ENCODE peak calls at places on chromosomes 16 and 17, in four cellular contexts. One of them, this sample, is unnamed.

GRCh38 chr16:73268311-73268997 is 220.5 kb upstream of the ZFHX3 start:
- DNase-seq in AG10803: peak
- DNase-seq in GM06990: no peak
- DNase-seq in neural progenitor cell: peak
- DNase-seq in this sample: no peak

GRCh38 chr16:31182391-31182790 is 2.5 kb downstream of the FUS start:
- DNase-seq in AG10803: no peak
- DNase-seq in GM06990: no peak
- DNase-seq in neural progenitor cell: no peak
- DNase-seq in this sample: no peak

GRCh38 chr17:76492250-76492988 is 8.8 kb downstream of the RHBDF2 start:
- DNase-seq in AG10803: no peak
- DNase-seq in GM06990: peak
- DNase-seq in neural progenitor cell: no peak
- DNase-seq in this sample: no peak

GRCh38 chr16:27365142-27366089 is 36.6 kb upstream of the IL21R start:
- DNase-seq in AG10803: peak
- DNase-seq in GM06990: no peak
- DNase-seq in neural progenitor cell: no peak
- DNase-seq in this sample: no peak

GRCh38 chr17:31678431-31678830 is 180.6 kb downstream of the COPRS start:
- DNase-seq in AG10803: peak
- DNase-seq in GM06990: no peak
- DNase-seq in neural progenitor cell: no peak
- DNase-seq in this sample: no peak

GRCh38 chr17:79930786-79931516 is 91.7 kb upstream of the CBX4 start:
- DNase-seq in AG10803: no peak
- DNase-seq in GM06990: no peak
- DNase-seq in neural progenitor cell: peak
- DNase-seq in this sample: no peak

GRCh38 chr17:44828919-44829557 is 1.0 kb downstream of the GJC1 start:
- DNase-seq in AG10803: peak
- DNase-seq in GM06990: no peak
- DNase-seq in neural progenitor cell: no peak
- DNase-seq in this sample: no peak

GRCh38 chr17:70886648-70887047 is 717.3 kb downstream of the KCNJ2 start:
- DNase-seq in AG10803: peak
- DNase-seq in GM06990: no peak
- DNase-seq in neural progenitor cell: no peak
- DNase-seq in this sample: no peak

GRCh38 chr17:64786337-64786736 is 124.2 kb upstream of the SMURF2 start:
- DNase-seq in AG10803: no peak
- DNase-seq in GM06990: no peak
- DNase-seq in neural progenitor cell: no peak
- DNase-seq in this sample: no peak

GRCh38 chr17:9079461-9080103 is 58.3 kb downstream of the NTN1 start:
- DNase-seq in AG10803: no peak
- DNase-seq in GM06990: no peak
- DNase-seq in neural progenitor cell: no peak
- DNase-seq in this sample: no peak

GRCh38 chr17:45299311-45299710 is 17.5 kb downstream of the MAP3K14 start:
- DNase-seq in AG10803: no peak
- DNase-seq in GM06990: no peak
- DNase-seq in neural progenitor cell: peak
- DNase-seq in this sample: no peak

DNA sequence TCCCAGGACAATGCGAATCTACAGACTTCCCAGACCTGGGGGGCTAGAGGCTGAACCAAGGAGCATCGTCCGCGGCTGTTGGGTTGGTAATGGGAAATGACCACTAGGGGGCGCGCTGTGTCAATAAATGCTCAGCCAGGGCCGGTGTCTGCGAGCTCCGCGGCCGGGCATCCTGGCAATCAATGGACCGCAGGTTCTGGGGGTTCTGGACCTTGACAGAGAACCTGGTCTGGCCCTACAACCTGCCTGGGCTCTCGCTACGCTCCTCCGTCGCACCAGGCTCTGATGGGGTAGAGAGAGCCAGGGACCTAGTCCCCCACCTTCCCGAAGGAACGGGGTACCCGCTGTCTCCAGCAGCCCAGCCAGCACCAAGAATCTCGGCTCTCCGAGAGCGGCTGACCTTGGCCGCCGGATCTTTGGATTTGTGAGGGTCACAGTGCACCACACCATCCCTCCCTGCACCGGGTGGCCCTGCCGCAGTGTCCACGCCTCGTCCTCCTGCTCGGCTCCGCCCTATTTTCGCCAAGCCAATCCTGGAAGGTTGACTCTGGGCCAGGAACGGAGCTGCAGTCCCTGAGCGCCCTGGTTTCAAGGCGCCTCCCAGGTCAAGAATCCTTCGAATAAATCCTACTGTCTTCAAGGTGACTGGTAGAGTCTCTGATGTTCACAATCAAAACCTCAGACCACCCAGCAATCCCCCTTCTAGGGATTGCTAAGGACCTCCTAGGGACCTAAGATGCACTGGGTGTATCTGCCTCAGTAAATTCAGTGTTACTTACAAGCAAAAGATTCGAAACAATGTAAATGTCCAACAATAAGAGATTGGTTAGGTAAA is 20.3 kb upstream of the BEAN1 start:
- DNase-seq in AG10803: peak
- DNase-seq in GM06990: peak
- DNase-seq in neural progenitor cell: peak
- DNase-seq in this sample: peak
- TF ChIP-seq CTCF in AG10803: peak
- TF ChIP-seq CTCF in GM06990: peak
- TF ChIP-seq CTCF in neural progenitor cell: peak
- TF ChIP-seq CTCF in this sample: peak

DNA sequence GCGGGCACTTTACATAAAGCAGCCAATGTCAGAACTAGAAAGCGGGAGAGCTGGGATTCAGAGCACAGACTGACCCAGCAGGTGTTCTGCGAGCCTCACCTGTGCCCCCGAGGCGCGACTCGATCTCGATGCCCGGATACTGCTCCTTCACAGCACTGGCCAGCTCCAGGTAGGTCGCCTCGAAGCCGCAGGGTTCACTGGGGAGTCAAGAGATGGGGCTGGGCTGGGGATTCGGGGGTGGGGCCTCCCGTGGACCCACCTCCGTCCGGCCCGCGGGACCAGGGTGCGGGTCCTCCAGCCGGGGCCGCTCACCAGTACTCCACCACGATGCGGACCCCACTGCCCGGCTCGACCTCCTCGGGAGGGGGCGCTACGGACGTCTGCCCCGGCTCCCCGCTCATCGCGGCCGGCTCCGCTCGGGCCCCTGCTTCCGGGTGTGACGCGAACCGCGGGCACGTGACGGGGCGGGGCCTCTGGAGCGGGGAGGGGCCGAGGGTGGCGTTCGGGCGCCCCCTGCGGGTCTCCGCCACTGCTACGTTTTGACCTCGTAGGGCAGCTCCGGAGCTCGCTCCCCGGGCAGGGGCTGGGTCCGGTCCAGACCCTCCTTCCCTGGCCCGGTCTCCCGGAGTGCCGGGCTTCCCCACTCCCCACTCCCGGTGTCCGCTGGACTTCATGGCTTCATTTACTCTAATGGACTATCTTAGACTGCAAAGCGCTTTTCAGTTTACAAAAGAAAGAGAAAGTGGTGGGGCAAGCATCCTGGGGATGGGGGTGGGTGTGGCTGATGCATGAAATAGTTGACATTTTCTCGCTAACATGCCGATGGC is at the start of gene MIEN1:
- DNase-seq in AG10803: peak
- DNase-seq in GM06990: peak
- DNase-seq in neural progenitor cell: peak
- DNase-seq in this sample: peak
- TF ChIP-seq CTCF in AG10803: peak
- TF ChIP-seq CTCF in GM06990: peak
- TF ChIP-seq CTCF in neural progenitor cell: peak
- TF ChIP-seq CTCF in this sample: peak

GRCh38 chr17:7403902-7404736 is at the start of gene TMEM256:
- DNase-seq in AG10803: peak
- DNase-seq in GM06990: peak
- DNase-seq in neural progenitor cell: peak
- DNase-seq in this sample: peak
- TF ChIP-seq CTCF in AG10803: no peak
- TF ChIP-seq CTCF in GM06990: no peak
- TF ChIP-seq CTCF in neural progenitor cell: peak
- TF ChIP-seq CTCF in this sample: peak

DNA sequence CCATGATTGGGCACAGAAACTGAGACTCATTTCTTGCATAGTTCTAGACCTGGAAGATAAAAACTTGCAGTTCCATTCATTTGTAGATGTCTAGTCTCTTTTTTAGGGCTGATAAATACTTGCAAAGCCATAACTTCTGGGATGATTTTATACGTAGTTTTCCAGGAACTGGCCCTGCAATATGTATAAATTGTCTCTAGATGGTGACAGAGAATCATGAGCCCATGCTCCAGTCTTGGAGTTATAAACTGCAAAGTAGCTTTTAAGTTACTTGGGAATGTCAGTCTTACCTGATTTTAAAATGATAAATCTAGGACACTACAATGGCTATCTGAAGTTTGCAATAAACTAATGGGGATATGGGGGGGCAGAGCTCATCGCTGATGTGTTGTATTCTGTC is 3.0 kb upstream of the ADAMTS18 start:
- DNase-seq in AG10803: peak
- DNase-seq in GM06990: no peak
- DNase-seq in neural progenitor cell: peak
- DNase-seq in this sample: no peak
- TF ChIP-seq CTCF in AG10803: peak
- TF ChIP-seq CTCF in GM06990: no peak
- TF ChIP-seq CTCF in neural progenitor cell: peak
- TF ChIP-seq CTCF in this sample: peak

DNA sequence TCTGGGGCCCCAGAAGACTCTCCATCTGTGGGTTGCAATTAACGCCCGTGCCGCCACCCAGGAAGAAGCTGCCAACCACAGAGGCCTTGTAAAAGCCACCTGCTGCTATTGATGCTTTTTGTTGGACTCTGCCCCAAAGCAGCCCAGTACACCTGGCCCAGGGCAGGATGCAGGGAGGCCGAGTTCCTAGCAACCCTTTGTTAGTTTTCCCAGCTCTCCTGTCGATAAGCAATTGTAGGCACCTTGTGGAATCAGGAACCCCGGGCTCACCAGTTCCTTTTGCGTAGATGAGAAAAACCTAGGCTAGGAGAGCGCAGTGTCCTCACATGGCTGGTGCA is 103.3 kb downstream of the ABCC6 start:
- DNase-seq in AG10803: no peak
- DNase-seq in GM06990: no peak
- DNase-seq in neural progenitor cell: no peak
- DNase-seq in this sample: no peak
- TF ChIP-seq CTCF in AG10803: no peak
- TF ChIP-seq CTCF in GM06990: no peak
- TF ChIP-seq CTCF in neural progenitor cell: no peak
- TF ChIP-seq CTCF in this sample: no peak